ENCODE peak calls at places on chromosomes 1 and 21, in ten cellular contexts. S is lower lobe of right lung, L is left ventricle myocardium inferior, Z is right lobe of liver, F is pancreas, E is upper lobe of right lung, U is gastrocnemius medialis, Q is K562, Y is body of pancreas, X is prostate gland. W is an unnamed sample.
A peak's percentile ranks its signal among the peaks of the same experiment; 100 is the strongest.

GRCh38 chr1:229305402-229305801 is 34.5 kb downstream of the RAB4A start:
- DNase-seq in Q (no peak), S (no peak), U (no peak), Y (no peak), Z (no peak), E (no peak), L (no peak), F (no peak), X (no peak), W (no peak)

GRCh38 chr1:37177230-37177864 is 143.0 kb upstream of the GRIK3 start:
- DNase-seq in L (no peak), F (no peak), U (peak; percentile 43), Z (no peak), Y (peak; percentile 18), Q (peak; percentile 30), S (peak; percentile 53), E (no peak), X (no peak), W (no peak)

GRCh38 chr1:25973610-25974355 is 24.1 kb downstream of the PAFAH2 start:
- DNase-seq in Y (no peak), L (no peak), X (no peak), E (no peak), U (no peak), S (no peak), Q (no peak), F (no peak), Z (no peak), W (no peak)

GRCh38 chr1:24189528-24189927 is 2.4 kb upstream of the IFNLR1 start:
- DNase-seq in U (no peak), Y (no peak), E (peak; percentile 77), S (peak; percentile 59), X (no peak), Z (no peak), L (no peak), F (no peak), Q (no peak), W (no peak)

GRCh38 chr1:177873238-177873637 is 96.6 kb downstream of the SEC16B start:
- DNase-seq in E (no peak), L (no peak), Z (no peak), F (no peak), U (no peak), Q (no peak), S (no peak), X (no peak), Y (no peak), W (no peak)

GRCh38 chr1:3170566-3171453 is 101.8 kb downstream of the PRDM16 start:
- DNase-seq in S (peak; percentile 79), Q (peak; percentile 38), Z (peak; percentile 87), L (peak; percentile 83), U (peak; percentile 57), X (peak; percentile 80), E (peak; percentile 85), Y (peak; percentile 89), F (peak; percentile 93), W (peak; percentile 92)

GRCh38 chr21:42351626-42352432 is 1.0 kb upstream of the TFF2 start:
- DNase-seq in Z (peak; percentile 39), Q (no peak), L (no peak), F (no peak), Y (no peak), U (no peak), X (no peak), E (peak; percentile 56), S (no peak), W (no peak)

GRCh38 chr1:36464605-36465393 is 615 bp upstream of the MRPS15 start:
- DNase-seq in L (no peak), Y (no peak), F (no peak), X (no peak), Z (no peak), S (no peak), Q (no peak), U (no peak), E (no peak), W (no peak)

GRCh38 chr1:19622204-19622603 is 21.9 kb upstream of the NBL1 start:
- DNase-seq in X (no peak), E (no peak), Z (no peak), Y (no peak), Q (no peak), L (no peak), F (no peak), U (no peak), S (no peak), W (no peak)

GRCh38 chr1:56758135-56758534 is 61.1 kb downstream of the FYB2 start:
- DNase-seq in E (no peak), S (no peak), L (peak; percentile 19), Q (no peak), U (peak; percentile 49), Z (peak; percentile 62), F (no peak), X (peak; percentile 19), Y (peak; percentile 12), W (peak; percentile 19)

GRCh38 chr1:36125129-36125991 is at the start of gene COL8A2:
- DNase-seq in S (peak; percentile 65), E (peak; percentile 79), Z (no peak), F (peak; percentile 72), Q (no peak), U (no peak), L (peak; percentile 46), X (peak; percentile 17), Y (no peak), W (no peak)

DNA sequence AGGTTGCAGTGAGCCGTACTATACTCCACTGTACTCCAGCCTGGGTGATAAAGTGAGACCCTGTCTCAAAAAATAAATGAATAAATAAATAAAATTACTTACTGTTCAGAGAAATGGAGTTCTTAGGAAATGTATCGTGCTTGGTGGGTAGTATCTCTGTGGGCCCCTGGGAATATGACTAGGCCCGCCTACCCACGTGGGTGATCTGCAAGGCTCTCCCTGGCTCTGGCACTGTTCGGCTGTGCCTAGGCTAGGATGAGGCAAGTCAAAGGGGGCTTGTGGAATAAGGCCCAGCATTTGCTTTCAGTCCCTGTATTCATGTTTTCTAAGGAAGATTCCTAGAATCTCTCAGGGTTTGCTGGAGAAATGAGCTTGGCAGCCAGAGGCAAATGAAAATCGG is 4.5 kb upstream of the CSRP1 start:
- DNase-seq in X (no peak), S (no peak), Y (no peak), E (no peak), U (no peak), L (no peak), F (no peak), Z (no peak), Q (no peak), W (no peak)
- H3K4me1 ChIP-seq in X (peaks cover 25% of the 10 kb centered on the region), S (peaks cover 42% of the 10 kb centered on the region), Y (peaks cover 61% of the 10 kb centered on the region), E (peaks cover 33% of the 10 kb centered on the region), U (peaks cover 11% of the 10 kb centered on the region), L (peaks cover 41% of the 10 kb centered on the region), F (peaks cover 22% of the 10 kb centered on the region), Z (peaks cover 21% of the 10 kb centered on the region), Q (peaks cover 42% of the 10 kb centered on the region), W (peaks cover 20% of the 10 kb centered on the region)

DNA sequence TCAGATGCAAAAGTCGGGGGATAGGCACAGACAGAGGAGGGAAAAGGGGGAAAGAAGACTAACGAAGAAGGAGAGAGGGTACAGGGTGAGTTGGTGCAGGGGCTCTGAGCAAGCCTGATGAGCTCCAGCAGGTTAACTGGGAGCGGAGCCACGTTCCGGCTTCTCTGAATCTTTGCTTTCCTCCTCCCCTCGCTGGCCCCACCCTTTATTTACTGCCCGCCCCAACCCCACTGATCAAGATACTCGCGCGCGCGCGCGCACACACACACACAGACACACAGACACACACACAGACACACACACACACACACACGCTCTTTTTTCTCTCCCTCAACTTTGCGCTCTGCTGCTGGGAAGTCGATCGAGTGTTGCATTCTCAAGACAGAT is at the start of gene GRIK1:
- DNase-seq in Z (no peak), X (peak; percentile 5), E (no peak), L (no peak), S (no peak), U (no peak), Y (peak; percentile 16), F (peak; percentile 51), Q (peak; percentile 17), W (no peak)
- H3K4me3 ChIP-seq in Z (no peak within 1 kb of the TSS), X (peak within 1 kb of the TSS; percentile 17), E (no peak within 1 kb of the TSS), L (peak within 1 kb of the TSS; percentile 50), S (no peak within 1 kb of the TSS), U (no peak within 1 kb of the TSS), Y (no peak within 1 kb of the TSS), F (peak within 1 kb of the TSS; percentile 43), Q (peak within 1 kb of the TSS; percentile 9), W (peak within 1 kb of the TSS; percentile 45)

DNA sequence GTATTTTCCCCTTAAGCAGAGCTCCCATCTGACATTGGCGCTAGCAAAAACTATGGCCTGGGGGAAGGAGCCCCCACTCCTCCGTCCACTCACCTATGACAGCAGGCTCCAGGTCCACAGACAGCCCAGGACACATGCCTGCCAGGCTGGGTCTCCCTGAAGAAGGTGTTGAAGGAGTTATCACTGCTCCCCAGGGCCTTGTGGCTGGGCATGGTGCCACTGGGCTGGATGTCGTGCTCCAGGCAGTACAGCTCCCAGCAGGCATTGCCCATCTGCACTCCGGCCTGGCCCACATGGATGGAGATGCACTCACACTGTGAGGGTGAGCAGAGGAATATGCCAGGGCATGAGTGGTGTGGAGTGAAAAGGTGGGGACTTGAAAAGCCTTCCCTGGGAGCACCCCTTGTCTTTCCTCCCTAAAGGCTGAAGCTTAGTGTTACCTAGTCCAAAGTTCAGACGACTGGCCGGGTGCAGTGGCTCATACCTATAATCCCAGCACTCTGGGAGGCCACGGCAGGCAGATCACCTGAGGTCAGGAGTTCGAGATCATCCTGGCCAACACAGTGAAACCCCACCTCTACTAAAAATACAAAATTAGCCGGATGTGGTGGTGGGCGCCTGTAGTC is 30.0 kb downstream of the RABIF start:
- DNase-seq in X (no peak), Y (no peak), S (no peak), F (peak; percentile 56), U (no peak), E (no peak), Z (no peak), Q (no peak), L (peak; percentile 58), W (peak; percentile 50)
- H3K27ac ChIP-seq in X (no peak overlapping the region), Y (no peak overlapping the region), S (peak overlapping the region; percentile 60), F (no peak overlapping the region), U (peak overlapping the region; percentile 52), E (peak overlapping the region; percentile 66), Z (peak overlapping the region; percentile 34), Q (no peak overlapping the region), L (peak overlapping the region; percentile 70), W (peak overlapping the region; percentile 71)

GRCh38 chr1:94119796-94120590 is 955 bp downstream of the ABCA4 start:
- DNase-seq in X (no peak), L (no peak), Y (no peak), E (no peak), Z (no peak), U (no peak), F (no peak), Q (no peak), S (no peak), W (no peak)
- H3K4me1 ChIP-seq in X (no peaks in the 10 kb centered on the region), L (peaks cover 23% of the 10 kb centered on the region), Y (no peaks in the 10 kb centered on the region), E (no peaks in the 10 kb centered on the region), Z (peaks cover 19% of the 10 kb centered on the region), U (no peaks in the 10 kb centered on the region), F (no peaks in the 10 kb centered on the region), Q (no peaks in the 10 kb centered on the region), S (no peaks in the 10 kb centered on the region), W (no peaks in the 10 kb centered on the region)